ENCODE peak calls at places on chromosomes 5 and 9, in five cellular contexts. One of them, this sample, is unnamed. For H3K4me1, the result is how much of the 10 kb centered on the place peaks cover.

GRCh38 chr5:142644640-142645361 is 41.1 kb downstream of the FGF1 start:
- DNase-seq in left lung: no peak
- DNase-seq in lung: peak
- DNase-seq in stomach: no peak
- DNase-seq in tibial artery: no peak
- DNase-seq in this sample: no peak

GRCh38 chr5:143791848-143792701 is 19.9 kb upstream of the HMHB1 start:
- DNase-seq in stomach: no peak
- DNase-seq in lung: no peak
- DNase-seq in left lung: no peak
- DNase-seq in tibial artery: no peak
- DNase-seq in this sample: no peak

GRCh38 chr9:99167120-99167519 is 54.6 kb downstream of the ALG2 start:
- DNase-seq in stomach: no peak
- DNase-seq in lung: no peak
- DNase-seq in left lung: no peak
- DNase-seq in tibial artery: no peak
- DNase-seq in this sample: no peak

GRCh38 chr9:116032683-116033440 is 120.7 kb upstream of the PAPPA start:
- DNase-seq in lung: no peak
- DNase-seq in stomach: no peak
- DNase-seq in left lung: no peak
- DNase-seq in tibial artery: no peak
- DNase-seq in this sample: no peak

GRCh38 chr5:137636076-137636475 is 99.8 kb downstream of the KLHL3 start:
- DNase-seq in tibial artery: no peak
- DNase-seq in lung: no peak
- DNase-seq in left lung: no peak
- DNase-seq in stomach: no peak
- DNase-seq in this sample: no peak

GRCh38 chr5:83026507-83026906 is 50.7 kb downstream of the TMEM167A start:
- DNase-seq in stomach: no peak
- DNase-seq in lung: no peak
- DNase-seq in left lung: no peak
- DNase-seq in tibial artery: no peak
- DNase-seq in this sample: no peak

GRCh38 chr9:17480966-17481365 is 97.9 kb upstream of the SH3GL2 start:
- DNase-seq in stomach: no peak
- DNase-seq in left lung: peak
- DNase-seq in lung: no peak
- DNase-seq in tibial artery: no peak
- DNase-seq in this sample: no peak

GRCh38 chr5:56656816-56657740 is 158.3 kb upstream of the MAP3K1 start:
- DNase-seq in stomach: no peak
- DNase-seq in lung: no peak
- DNase-seq in tibial artery: no peak
- DNase-seq in left lung: no peak
- DNase-seq in this sample: no peak

GRCh38 chr5:37189355-37189754 is 59.8 kb downstream of the CPLANE1 start:
- DNase-seq in left lung: no peak
- DNase-seq in lung: no peak
- DNase-seq in stomach: no peak
- DNase-seq in tibial artery: no peak
- DNase-seq in this sample: no peak

GRCh38 chr5:134793111-134793510 is 34.5 kb downstream of the DDX46 start:
- DNase-seq in stomach: no peak
- DNase-seq in tibial artery: no peak
- DNase-seq in lung: no peak
- DNase-seq in left lung: no peak
- DNase-seq in this sample: no peak

GRCh38 chr5:1315018-1315708 is 20.3 kb upstream of the TERT start:
- DNase-seq in lung: no peak
- DNase-seq in tibial artery: peak
- DNase-seq in stomach: peak
- DNase-seq in left lung: no peak
- DNase-seq in this sample: no peak

GRCh38 chr5:151692312-151692711 is 5.6 kb upstream of the SPARC start:
- DNase-seq in tibial artery: no peak
- DNase-seq in lung: no peak
- DNase-seq in stomach: no peak
- DNase-seq in left lung: no peak
- DNase-seq in this sample: no peak

GRCh38 chr5:57666582-57666981 is 184.0 kb upstream of the ACTBL2 start:
- DNase-seq in left lung: no peak
- DNase-seq in lung: no peak
- DNase-seq in tibial artery: no peak
- DNase-seq in stomach: no peak
- DNase-seq in this sample: no peak

GRCh38 chr9:90053027-90053426 is 448.2 kb downstream of the GADD45G start:
- DNase-seq in left lung: no peak
- DNase-seq in stomach: no peak
- DNase-seq in lung: no peak
- DNase-seq in tibial artery: no peak
- DNase-seq in this sample: no peak

GRCh38 chr9:4301971-4302427 is 2.1 kb upstream of the GLIS3 start:
- DNase-seq in lung: peak
- DNase-seq in left lung: peak
- DNase-seq in tibial artery: peak
- DNase-seq in stomach: no peak
- DNase-seq in this sample: peak

GRCh38 chr9:124741681-124742080 is 29.4 kb downstream of the NR6A1 start:
- DNase-seq in left lung: no peak
- DNase-seq in stomach: no peak
- DNase-seq in tibial artery: no peak
- DNase-seq in lung: no peak
- DNase-seq in this sample: no peak

GRCh38 chr5:79924936-79925893 is 65.8 kb downstream of the MTX3 start:
- DNase-seq in tibial artery: no peak
- DNase-seq in lung: no peak
- DNase-seq in left lung: no peak
- DNase-seq in stomach: no peak
- DNase-seq in this sample: no peak

GRCh38 chr9:106859957-106860715 is 2.8 kb upstream of the ZNF462 start:
- DNase-seq in stomach: no peak
- DNase-seq in lung: peak
- DNase-seq in tibial artery: no peak
- DNase-seq in left lung: peak
- DNase-seq in this sample: peak

GRCh38 chr9:22107202-22107601 is 98.1 kb upstream of the CDKN2B start:
- DNase-seq in tibial artery: no peak
- DNase-seq in left lung: no peak
- DNase-seq in lung: no peak
- DNase-seq in stomach: no peak
- DNase-seq in this sample: no peak

GRCh38 chr9:83934569-83935275 is 13.5 kb upstream of the KIF27 start:
- DNase-seq in left lung: no peak
- DNase-seq in tibial artery: no peak
- DNase-seq in lung: no peak
- DNase-seq in stomach: no peak
- DNase-seq in this sample: no peak

GRCh38 chr5:129771058-129771838 is 23.4 kb downstream of the MINAR2 start:
- DNase-seq in lung: peak
- DNase-seq in stomach: peak
- DNase-seq in left lung: no peak
- DNase-seq in tibial artery: peak
- DNase-seq in this sample: peak

GRCh38 chr9:98162638-98163037 is 29.8 kb downstream of the CORO2A start:
- DNase-seq in tibial artery: no peak
- DNase-seq in left lung: no peak
- DNase-seq in lung: no peak
- DNase-seq in stomach: no peak
- DNase-seq in this sample: no peak

GRCh38 chr5:5198111-5198510 is 58.0 kb downstream of the ADAMTS16 start:
- DNase-seq in left lung: no peak
- DNase-seq in tibial artery: no peak
- DNase-seq in stomach: no peak
- DNase-seq in lung: no peak
- DNase-seq in this sample: no peak

DNA sequence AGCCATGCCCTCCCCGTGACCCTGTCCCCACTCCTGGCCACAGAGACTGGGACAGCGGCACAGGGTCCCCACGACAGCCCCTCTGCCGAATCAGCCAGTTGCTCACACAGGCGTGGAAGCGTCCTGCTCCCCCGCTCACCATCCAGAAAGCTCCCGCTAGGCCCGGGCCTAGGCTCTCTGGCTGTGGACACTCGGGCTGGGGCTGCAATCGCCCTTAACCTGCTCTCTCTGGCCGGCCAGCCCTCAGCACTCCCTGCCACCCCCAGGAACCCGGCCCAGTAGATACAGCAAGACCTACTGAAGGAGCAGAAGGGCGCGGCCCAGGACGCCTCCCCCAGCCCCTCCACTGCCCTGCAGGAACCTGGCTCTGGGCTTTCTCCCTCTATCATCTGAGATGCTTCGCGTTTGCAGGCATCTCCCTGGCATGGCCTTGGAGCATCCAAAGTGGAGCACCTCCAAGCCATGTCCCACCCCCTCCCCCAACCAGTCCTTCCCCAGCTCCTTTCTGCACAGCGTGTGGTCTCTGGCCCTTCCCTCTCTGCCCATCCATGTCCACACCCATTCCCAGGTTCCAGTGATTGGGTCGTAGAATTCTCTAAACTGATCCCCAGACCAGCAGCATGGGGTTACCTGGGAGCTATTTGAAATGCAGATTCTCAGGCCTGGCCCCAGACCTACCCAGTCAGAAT is 113.7 kb upstream of the LMX1B start:
- DNase-seq in lung: no peak
- DNase-seq in tibial artery: no peak
- DNase-seq in stomach: no peak
- DNase-seq in left lung: peak
- DNase-seq in this sample: no peak
- TF ChIP-seq CTCF in lung: no peak
- TF ChIP-seq CTCF in tibial artery: no peak
- TF ChIP-seq CTCF in stomach: no peak
- TF ChIP-seq CTCF in left lung: no peak
- TF ChIP-seq CTCF in this sample: no peak

GRCh38 chr9:38437193-38437823 is 13.1 kb upstream of the IGFBPL1 start:
- DNase-seq in left lung: no peak
- DNase-seq in stomach: peak
- DNase-seq in lung: no peak
- DNase-seq in tibial artery: no peak
- DNase-seq in this sample: peak
- H3K4me1 ChIP-seq in left lung: under half
- H3K4me1 ChIP-seq in stomach: under half
- H3K4me1 ChIP-seq in lung: under half
- H3K4me1 ChIP-seq in tibial artery: under half
- H3K4me1 ChIP-seq in this sample: under half

GRCh38 chr5:115736004-115736689 is 80.3 kb downstream of the CDO1 start:
- DNase-seq in lung: no peak
- DNase-seq in stomach: no peak
- DNase-seq in left lung: no peak
- DNase-seq in tibial artery: no peak
- DNase-seq in this sample: no peak
- H3K4me3 ChIP-seq in lung: no peak
- H3K4me3 ChIP-seq in stomach: no peak
- H3K4me3 ChIP-seq in left lung: no peak
- H3K4me3 ChIP-seq in tibial artery: no peak
- H3K4me3 ChIP-seq in this sample: no peak

DNA sequence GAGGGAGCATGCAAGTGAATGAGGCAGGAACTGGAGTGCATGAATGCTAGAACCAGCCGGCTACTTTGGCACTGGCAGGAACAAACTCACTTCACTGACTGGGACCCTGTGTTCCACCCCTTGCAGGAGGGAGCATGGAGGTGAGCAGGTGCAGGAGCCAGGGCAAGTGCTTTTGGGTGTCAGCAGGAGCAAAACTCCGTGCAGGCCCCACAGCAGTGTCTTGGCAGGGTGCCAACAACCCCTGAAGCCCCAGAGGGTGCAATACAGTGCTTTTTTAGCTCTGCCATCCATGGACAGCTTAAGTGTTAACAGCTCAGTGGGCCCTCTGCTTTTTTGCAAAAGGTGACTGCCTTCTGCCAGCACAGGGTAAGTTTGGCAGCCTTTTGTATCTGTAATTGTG is 245.8 kb upstream of the PCSK5 start:
- DNase-seq in tibial artery: no peak
- DNase-seq in left lung: peak
- DNase-seq in stomach: no peak
- DNase-seq in lung: no peak
- DNase-seq in this sample: no peak
- TF ChIP-seq CTCF in tibial artery: no peak
- TF ChIP-seq CTCF in left lung: no peak
- TF ChIP-seq CTCF in stomach: no peak
- TF ChIP-seq CTCF in lung: no peak
- TF ChIP-seq CTCF in this sample: no peak